ENCODE peak calls at places on chromosomes 11 and 22, in nine cellular contexts. W, U, J, A, D, N, Z, Y and S are unnamed samples.

GRCh38 chr22:31968022-31968421 is 23.7 kb downstream of the YWHAH start:
- DNase-seq in W (no peak), Y (no peak), N (no peak), D (no peak), Z (no peak), A (no peak), U (no peak), J (no peak), S (no peak)

GRCh38 chr22:25485626-25486545 is 78.6 kb upstream of the GRK3 start:
- DNase-seq in A (peak; percentile 18), Z (no peak), W (no peak), N (no peak), J (no peak), D (no peak), U (peak; percentile 37), Y (no peak), S (no peak)

GRCh38 chr22:31826443-31826842 is 72.6 kb downstream of the DEPDC5 start:
- DNase-seq in J (no peak), Z (no peak), A (no peak), U (no peak), D (no peak), W (no peak), Y (no peak), N (no peak), S (no peak)

GRCh38 chr11:77193167-77193566 is 65.1 kb downstream of the MYO7A start:
- DNase-seq in J (no peak), D (no peak), W (no peak), A (no peak), Y (no peak), U (no peak), Z (no peak), N (no peak), S (no peak)

GRCh38 chr11:8260202-8260996 is 3.3 kb downstream of the LMO1 start:
- DNase-seq in Y (no peak), A (no peak), N (no peak), Z (no peak), U (no peak), D (no peak), W (no peak), J (no peak), S (peak; percentile 15)

GRCh38 chr22:36803358-36803757 is 13.5 kb downstream of the PVALB start:
- DNase-seq in J (no peak), N (no peak), W (no peak), Y (no peak), U (no peak), Z (no peak), A (no peak), D (no peak), S (no peak)

GRCh38 chr11:124633355-124633754 is 10.7 kb downstream of the TBRG1 start:
- DNase-seq in U (no peak), W (no peak), D (no peak), Z (peak; percentile 16), A (no peak), N (no peak), J (no peak), Y (no peak), S (no peak)

GRCh38 chr11:134845474-134846435 is 433.7 kb upstream of the B3GAT1 start:
- DNase-seq in A (no peak), Y (no peak), N (no peak), U (no peak), Z (no peak), D (no peak), J (no peak), W (no peak), S (peak; percentile 20)

GRCh38 chr11:57290288-57290687 is 34.5 kb downstream of the TNKS1BP1 start:
- DNase-seq in N (no peak), Z (no peak), U (no peak), W (no peak), A (no peak), J (no peak), D (no peak), Y (no peak), S (no peak)

GRCh38 chr11:9755561-9755960 is 91.7 kb downstream of the SWAP70 start:
- DNase-seq in D (no peak), Y (no peak), Z (no peak), W (no peak), A (no peak), U (no peak), N (no peak), J (no peak), S (no peak)

GRCh38 chr11:32244453-32244852 is 153.6 kb downstream of the RCN1 start:
- DNase-seq in A (no peak), N (no peak), Y (no peak), D (no peak), J (no peak), U (no peak), W (no peak), Z (no peak), S (no peak)

GRCh38 chr11:60836866-60837510 is 4.9 kb upstream of the CCDC86 start:
- DNase-seq in Z (no peak), A (no peak), N (no peak), J (no peak), D (no peak), Y (no peak), U (no peak), W (no peak), S (no peak)

GRCh38 chr22:46021577-46021976 is 44.6 kb upstream of the WNT7B start:
- DNase-seq in A (no peak), D (no peak), Y (no peak), J (no peak), N (no peak), W (no peak), U (no peak), Z (no peak), S (no peak)

GRCh38 chr11:94958118-94958517 is 15.2 kb downstream of the CWC15 start:
- DNase-seq in Y (no peak), D (no peak), Z (peak; percentile 6), A (no peak), J (no peak), N (no peak), U (no peak), W (no peak), S (no peak)

GRCh38 chr11:117535201-117535869 is 207.7 kb downstream of the CEP164 start:
- DNase-seq in Y (no peak), U (no peak), Z (no peak), J (no peak), A (no peak), D (no peak), W (no peak), N (no peak), S (no peak)

GRCh38 chr11:132718711-132719641 is 813.3 kb downstream of the OPCML start:
- DNase-seq in W (no peak), D (no peak), A (no peak), U (peak; percentile 73), N (no peak), Y (no peak), Z (no peak), J (no peak), S (no peak)

GRCh38 chr22:35631597-35631996 is 14.5 kb upstream of the MB start:
- DNase-seq in N (no peak), U (peak; percentile 69), W (no peak), A (peak; percentile 39), J (no peak), Z (peak; percentile 67), Y (no peak), D (no peak), S (peak; percentile 83)